ENCODE peak calls at places on chromosomes 16 and 17, in seven cellular contexts. N is aorta, K is fibroblast of the aortic adventitia, W is cardiac fibroblast, A is HCEC 1CT, I is HCT116, C is NCI-H1105. B is an unnamed sample.

GRCh38 chr16:58290861-58291260 is 4.0 kb downstream of the PRSS54 start:
- DNase-seq in N (no peak), K (no peak), W (no peak), A (no peak), I (no peak), C (no peak), B (no peak)

GRCh38 chr17:67440311-67441051 is 63.4 kb downstream of the PITPNC1 start:
- DNase-seq in N (no peak), K (no peak), W (peak; percentile 18), A (peak; percentile 11), I (no peak), C (no peak), B (no peak)

GRCh38 chr17:53538129-53538617 is 284.6 kb upstream of the KIF2B start:
- DNase-seq in N (no peak), K (no peak), W (no peak), A (no peak), I (no peak), C (no peak), B (no peak)

GRCh38 chr16:66605177-66605999 is 884 bp downstream of the CMTM3 start:
- DNase-seq in N (peak; percentile 81), K (peak; percentile 12), W (peak; percentile 39), A (peak; percentile 15), I (no peak), C (no peak), B (peak; percentile 80)

GRCh38 chr16:53893731-53894435 is 189.9 kb downstream of the FTO start:
- DNase-seq in N (peak; percentile 58), K (peak; percentile 74), W (peak; percentile 58), A (peak; percentile 85), I (no peak), C (peak; percentile 67), B (peak; percentile 26)

GRCh38 chr16:29307598-29308507 is 98.7 kb downstream of the NPIPB11 start:
- DNase-seq in N (no peak), K (peak; percentile 53), W (peak; percentile 16), A (peak; percentile 34), I (no peak), C (no peak), B (no peak)

GRCh38 chr16:71520550-71520949 is 5.7 kb upstream of the CHST4 start:
- DNase-seq in N (no peak), K (no peak), W (no peak), A (no peak), I (no peak), C (no peak), B (no peak)

GRCh38 chr16:49085689-49086088 is 195.9 kb downstream of the CBLN1 start:
- DNase-seq in N (no peak), K (peak; percentile 71), W (no peak), A (no peak), I (no peak), C (no peak), B (no peak)

GRCh38 chr17:35312790-35313711 is 60.4 kb downstream of the SLFN11 start:
- DNase-seq in N (peak; percentile 70), K (peak; percentile 85), W (peak; percentile 90), A (peak; percentile 70), I (peak; percentile 37), C (peak; percentile 19), B (peak; percentile 34)

GRCh38 chr17:40696651-40697072 is 6.9 kb downstream of the KRT24 start:
- DNase-seq in N (no peak), K (no peak), W (no peak), A (no peak), I (no peak), C (no peak), B (no peak)

B was measured in left cardiac atrium.